ENCODE peak calls at places on chromosomes 7 and 10, in eight cellular contexts. One of them, this sample, is unnamed. For H3K4me1, the result is how much of the 10 kb centered on the place peaks cover.

GRCh38 chr10:80454526-80455460 is 683 bp downstream of the TSPAN14 start:
- DNase-seq in endodermal cell: peak
- DNase-seq in MM.1S: peak
- DNase-seq in kidney: peak
- DNase-seq in HCT116: no peak
- DNase-seq in keratinocyte: no peak
- DNase-seq in H9: peak
- DNase-seq in endothelial cell of umbilical vein: peak
- DNase-seq in this sample: peak

GRCh38 chr7:19957664-19958063 is 184.2 kb upstream of the TMEM196 start:
- DNase-seq in MM.1S: no peak
- DNase-seq in HCT116: no peak
- DNase-seq in endodermal cell: no peak
- DNase-seq in endothelial cell of umbilical vein: no peak
- DNase-seq in keratinocyte: no peak
- DNase-seq in H9: no peak
- DNase-seq in kidney: no peak
- DNase-seq in this sample: no peak

GRCh38 chr10:131230641-131231322 is 80.7 kb downstream of the TCERG1L start:
- DNase-seq in endothelial cell of umbilical vein: no peak
- DNase-seq in endodermal cell: no peak
- DNase-seq in HCT116: no peak
- DNase-seq in keratinocyte: no peak
- DNase-seq in kidney: peak
- DNase-seq in H9: no peak
- DNase-seq in MM.1S: no peak
- DNase-seq in this sample: no peak

GRCh38 chr7:44100458-44101303 is 3.5 kb upstream of the AEBP1 start:
- DNase-seq in kidney: peak
- DNase-seq in MM.1S: no peak
- DNase-seq in endodermal cell: no peak
- DNase-seq in H9: no peak
- DNase-seq in keratinocyte: no peak
- DNase-seq in endothelial cell of umbilical vein: no peak
- DNase-seq in HCT116: no peak
- DNase-seq in this sample: no peak

GRCh38 chr10:126250527-126251310 is 137.6 kb downstream of the ADAM12 start:
- DNase-seq in endodermal cell: no peak
- DNase-seq in MM.1S: no peak
- DNase-seq in endothelial cell of umbilical vein: no peak
- DNase-seq in H9: no peak
- DNase-seq in HCT116: no peak
- DNase-seq in keratinocyte: no peak
- DNase-seq in kidney: no peak
- DNase-seq in this sample: no peak

GRCh38 chr7:67301667-67302066 is 305.0 kb downstream of the TYW1 start:
- DNase-seq in keratinocyte: no peak
- DNase-seq in HCT116: no peak
- DNase-seq in kidney: no peak
- DNase-seq in endodermal cell: no peak
- DNase-seq in H9: no peak
- DNase-seq in MM.1S: peak
- DNase-seq in endothelial cell of umbilical vein: peak
- DNase-seq in this sample: no peak

GRCh38 chr10:12412671-12413368 is 63.5 kb downstream of the CAMK1D start:
- DNase-seq in kidney: no peak
- DNase-seq in endothelial cell of umbilical vein: no peak
- DNase-seq in endodermal cell: no peak
- DNase-seq in MM.1S: no peak
- DNase-seq in HCT116: no peak
- DNase-seq in keratinocyte: no peak
- DNase-seq in H9: no peak
- DNase-seq in this sample: no peak

GRCh38 chr7:10121641-10122040 is 852.0 kb upstream of the PHF14 start:
- DNase-seq in endothelial cell of umbilical vein: peak
- DNase-seq in HCT116: no peak
- DNase-seq in kidney: no peak
- DNase-seq in keratinocyte: no peak
- DNase-seq in MM.1S: no peak
- DNase-seq in H9: no peak
- DNase-seq in endodermal cell: no peak
- DNase-seq in this sample: no peak

GRCh38 chr10:22613011-22613410 is 101.4 kb downstream of the PIP4K2A start:
- DNase-seq in H9: no peak
- DNase-seq in keratinocyte: no peak
- DNase-seq in HCT116: no peak
- DNase-seq in MM.1S: no peak
- DNase-seq in endodermal cell: no peak
- DNase-seq in kidney: no peak
- DNase-seq in endothelial cell of umbilical vein: no peak
- DNase-seq in this sample: no peak

GRCh38 chr10:22612316-22612715 is 102.1 kb downstream of the PIP4K2A start:
- DNase-seq in endothelial cell of umbilical vein: no peak
- DNase-seq in H9: no peak
- DNase-seq in HCT116: no peak
- DNase-seq in MM.1S: no peak
- DNase-seq in keratinocyte: no peak
- DNase-seq in kidney: no peak
- DNase-seq in endodermal cell: no peak
- DNase-seq in this sample: no peak

GRCh38 chr10:22609719-22610118 is 104.7 kb downstream of the PIP4K2A start:
- DNase-seq in H9: no peak
- DNase-seq in endothelial cell of umbilical vein: no peak
- DNase-seq in kidney: no peak
- DNase-seq in HCT116: no peak
- DNase-seq in MM.1S: no peak
- DNase-seq in endodermal cell: no peak
- DNase-seq in keratinocyte: no peak
- DNase-seq in this sample: no peak

GRCh38 chr10:22610595-22610994 is 103.8 kb downstream of the PIP4K2A start:
- DNase-seq in endodermal cell: no peak
- DNase-seq in HCT116: no peak
- DNase-seq in H9: no peak
- DNase-seq in keratinocyte: no peak
- DNase-seq in endothelial cell of umbilical vein: no peak
- DNase-seq in MM.1S: no peak
- DNase-seq in kidney: no peak
- DNase-seq in this sample: no peak

GRCh38 chr10:22611425-22612111 is 102.8 kb downstream of the PIP4K2A start:
- DNase-seq in keratinocyte: no peak
- DNase-seq in kidney: no peak
- DNase-seq in HCT116: no peak
- DNase-seq in MM.1S: peak
- DNase-seq in endothelial cell of umbilical vein: no peak
- DNase-seq in H9: no peak
- DNase-seq in endodermal cell: no peak
- DNase-seq in this sample: no peak
- H3K4me1 ChIP-seq in keratinocyte: under half
- H3K4me1 ChIP-seq in kidney: under half
- H3K4me1 ChIP-seq in HCT116: under half
- H3K4me1 ChIP-seq in MM.1S: under half
- H3K4me1 ChIP-seq in endothelial cell of umbilical vein: under half
- H3K4me1 ChIP-seq in H9: under half
- H3K4me1 ChIP-seq in endodermal cell: under half
- H3K4me1 ChIP-seq in this sample: under half

GRCh38 chr10:17848646-17849045 is 39.5 kb downstream of the MRC1 start:
- DNase-seq in kidney: no peak
- DNase-seq in HCT116: no peak
- DNase-seq in keratinocyte: no peak
- DNase-seq in H9: no peak
- DNase-seq in endodermal cell: no peak
- DNase-seq in MM.1S: no peak
- DNase-seq in endothelial cell of umbilical vein: no peak
- DNase-seq in this sample: no peak

GRCh38 chr10:17851611-17852010 is 42.5 kb downstream of the MRC1 start:
- DNase-seq in kidney: no peak
- DNase-seq in endothelial cell of umbilical vein: peak
- DNase-seq in H9: no peak
- DNase-seq in MM.1S: no peak
- DNase-seq in endodermal cell: no peak
- DNase-seq in keratinocyte: no peak
- DNase-seq in HCT116: no peak
- DNase-seq in this sample: peak

GRCh38 chr10:17850526-17850925 is 41.4 kb downstream of the MRC1 start:
- DNase-seq in keratinocyte: no peak
- DNase-seq in H9: no peak
- DNase-seq in endodermal cell: no peak
- DNase-seq in MM.1S: no peak
- DNase-seq in endothelial cell of umbilical vein: no peak
- DNase-seq in HCT116: no peak
- DNase-seq in kidney: no peak
- DNase-seq in this sample: no peak

GRCh38 chr10:17847586-17848296 is 38.6 kb downstream of the MRC1 start:
- DNase-seq in keratinocyte: no peak
- DNase-seq in endothelial cell of umbilical vein: peak
- DNase-seq in HCT116: no peak
- DNase-seq in endodermal cell: peak
- DNase-seq in kidney: no peak
- DNase-seq in MM.1S: peak
- DNase-seq in H9: no peak
- DNase-seq in this sample: no peak
- H3K9ac ChIP-seq in keratinocyte: no peak
- H3K9ac ChIP-seq in endothelial cell of umbilical vein: no peak
- H3K9ac ChIP-seq in HCT116: no peak
- H3K9ac ChIP-seq in endodermal cell: no peak
- H3K9ac ChIP-seq in kidney: no peak
- H3K9ac ChIP-seq in MM.1S: no peak
- H3K9ac ChIP-seq in H9: no peak
- H3K9ac ChIP-seq in this sample: no peak

GRCh38 chr7:154746551-154746950 is 256.4 kb downstream of the PAXIP1 start:
- DNase-seq in endothelial cell of umbilical vein: no peak
- DNase-seq in H9: no peak
- DNase-seq in endodermal cell: no peak
- DNase-seq in MM.1S: no peak
- DNase-seq in keratinocyte: no peak
- DNase-seq in kidney: no peak
- DNase-seq in HCT116: no peak
- DNase-seq in this sample: no peak
- TF ChIP-seq CTCF in endothelial cell of umbilical vein: no peak
- TF ChIP-seq CTCF in H9: no peak
- TF ChIP-seq CTCF in endodermal cell: no peak
- TF ChIP-seq CTCF in MM.1S: no peak
- TF ChIP-seq CTCF in keratinocyte: no peak
- TF ChIP-seq CTCF in kidney: no peak
- TF ChIP-seq CTCF in HCT116: no peak
- TF ChIP-seq CTCF in this sample: no peak

DNA sequence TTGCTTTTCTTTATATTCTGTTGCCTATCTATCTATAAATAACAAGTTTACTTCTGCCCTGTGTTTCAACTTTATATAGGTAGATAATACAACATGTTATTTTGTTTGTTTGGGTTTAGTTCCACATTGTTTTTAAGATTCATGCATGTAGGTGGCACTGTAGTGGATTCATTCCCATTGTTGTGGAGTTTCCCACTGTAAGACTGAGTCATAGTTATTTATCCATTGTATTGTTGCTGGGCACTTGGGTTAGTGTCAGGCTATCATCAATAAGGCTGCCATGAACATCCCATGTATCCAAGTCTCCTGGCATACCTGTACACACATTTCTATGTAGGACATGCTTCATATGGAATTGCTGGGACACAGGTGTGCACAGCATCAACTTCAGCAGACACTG is 127.7 kb downstream of the ARHGAP22 start:
- DNase-seq in MM.1S: no peak
- DNase-seq in endothelial cell of umbilical vein: peak
- DNase-seq in H9: no peak
- DNase-seq in keratinocyte: no peak
- DNase-seq in HCT116: no peak
- DNase-seq in endodermal cell: peak
- DNase-seq in kidney: no peak
- DNase-seq in this sample: no peak
- H3K4me1 ChIP-seq in MM.1S: under half
- H3K4me1 ChIP-seq in endothelial cell of umbilical vein: under half
- H3K4me1 ChIP-seq in H9: under half
- H3K4me1 ChIP-seq in keratinocyte: under half
- H3K4me1 ChIP-seq in HCT116: under half
- H3K4me1 ChIP-seq in endodermal cell: under half
- H3K4me1 ChIP-seq in kidney: under half
- H3K4me1 ChIP-seq in this sample: under half

GRCh38 chr10:100106865-100107264 is 25.2 kb upstream of the CPN1 start:
- DNase-seq in H9: no peak
- DNase-seq in endodermal cell: no peak
- DNase-seq in keratinocyte: no peak
- DNase-seq in endothelial cell of umbilical vein: no peak
- DNase-seq in MM.1S: no peak
- DNase-seq in kidney: no peak
- DNase-seq in HCT116: no peak
- DNase-seq in this sample: no peak

GRCh38 chr10:100101526-100102076 is 19.9 kb upstream of the CPN1 start:
- DNase-seq in endothelial cell of umbilical vein: peak
- DNase-seq in kidney: no peak
- DNase-seq in H9: no peak
- DNase-seq in MM.1S: no peak
- DNase-seq in endodermal cell: no peak
- DNase-seq in keratinocyte: no peak
- DNase-seq in HCT116: no peak
- DNase-seq in this sample: peak

GRCh38 chr10:100103581-100103980 is 21.9 kb upstream of the CPN1 start:
- DNase-seq in keratinocyte: no peak
- DNase-seq in H9: no peak
- DNase-seq in endodermal cell: no peak
- DNase-seq in MM.1S: no peak
- DNase-seq in HCT116: no peak
- DNase-seq in endothelial cell of umbilical vein: no peak
- DNase-seq in kidney: no peak
- DNase-seq in this sample: no peak

GRCh38 chr10:100104300-100104699 is 22.6 kb upstream of the CPN1 start:
- DNase-seq in keratinocyte: peak
- DNase-seq in endothelial cell of umbilical vein: no peak
- DNase-seq in kidney: no peak
- DNase-seq in HCT116: no peak
- DNase-seq in endodermal cell: no peak
- DNase-seq in MM.1S: no peak
- DNase-seq in H9: no peak
- DNase-seq in this sample: no peak

DNA sequence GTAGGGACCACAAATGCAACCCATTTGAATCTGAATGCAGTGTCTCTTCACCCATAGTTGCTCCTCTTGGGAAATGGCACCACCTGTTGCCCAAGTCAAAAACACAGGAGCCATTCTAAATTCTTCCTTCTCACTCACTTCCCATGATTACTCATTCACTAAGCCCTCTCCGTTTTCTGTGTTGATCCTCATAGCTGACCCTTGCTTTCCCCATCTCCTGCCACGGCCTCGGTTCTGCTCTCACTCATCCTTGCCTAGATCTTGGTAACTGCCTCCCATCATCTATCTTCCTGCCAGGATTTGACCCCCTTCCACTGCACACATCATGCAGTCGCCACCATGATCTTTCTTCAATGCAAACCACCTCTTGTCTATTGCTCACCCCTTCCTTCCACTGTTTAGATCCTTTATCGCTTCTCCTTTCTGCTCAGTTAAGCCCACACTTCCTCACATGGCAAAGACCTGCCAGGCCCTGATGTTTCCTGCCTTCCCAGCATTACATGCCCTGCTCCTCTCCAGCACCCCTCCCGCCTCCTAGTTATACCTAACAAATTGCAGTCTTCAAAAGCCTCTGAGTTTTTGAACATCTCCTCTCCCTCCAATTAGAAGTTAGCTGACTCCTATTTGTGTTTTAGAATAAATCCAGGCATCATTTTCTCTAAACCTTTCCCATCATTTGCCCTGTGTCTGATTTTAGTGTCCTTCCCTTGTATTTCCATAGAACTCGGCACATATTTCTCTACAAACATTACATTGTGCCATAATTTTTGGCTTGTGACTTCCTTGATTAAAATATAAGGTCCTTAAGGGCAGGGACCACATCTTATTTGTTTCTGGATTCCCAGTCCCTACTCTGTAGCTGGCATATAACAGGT is 19.2 kb upstream of the CPN1 start:
- DNase-seq in keratinocyte: no peak
- DNase-seq in MM.1S: no peak
- DNase-seq in H9: no peak
- DNase-seq in HCT116: peak
- DNase-seq in kidney: no peak
- DNase-seq in endothelial cell of umbilical vein: peak
- DNase-seq in endodermal cell: peak
- DNase-seq in this sample: no peak
- H3K9ac ChIP-seq in keratinocyte: no peak
- H3K9ac ChIP-seq in MM.1S: no peak
- H3K9ac ChIP-seq in H9: no peak
- H3K9ac ChIP-seq in HCT116: no peak
- H3K9ac ChIP-seq in kidney: no peak
- H3K9ac ChIP-seq in endothelial cell of umbilical vein: no peak
- H3K9ac ChIP-seq in endodermal cell: no peak
- H3K9ac ChIP-seq in this sample: no peak